ENCODE peak calls at places on chromosomes 16 and 17, in seven cellular contexts. J is hepatocyte; U is foreskin fibroblast; C is G401; O is natural killer cell treated with Interleukin-12 subunit alpha and Interleukin-12 subunit beta and Interleukin-15 and Interleukin-18, amount 100 ng/mL, for 72 hours; N is uterus; M is activated effector memory CD4-positive, alpha-beta T cell treated with anti-CD3 and anti-CD28 coated beads, Interleukin-2, amount 50 U/mL, for 16 hours. E is an unnamed sample.

GRCh38 chr17:64741038-64741641 is 79.0 kb upstream of the SMURF2 start:
- DNase-seq in J (no peak), U (peak; percentile 47), C (peak; percentile 26), O (no peak), N (no peak), M (no peak), E (no peak)

GRCh38 chr16:11665071-11665491 is 3.2 kb upstream of the SNN start:
- DNase-seq in J (no peak), U (no peak), C (no peak), O (no peak), N (no peak), M (peak; percentile 75), E (no peak)

GRCh38 chr17:80693511-80693910 is 148.9 kb downstream of the RPTOR start:
- DNase-seq in J (no peak), U (peak; percentile 38), C (no peak), O (no peak), N (no peak), M (no peak), E (no peak)

GRCh38 chr16:57645691-57646387 is 17.4 kb downstream of the ADGRG1 start:
- DNase-seq in J (no peak), U (peak; percentile 71), C (no peak), O (no peak), N (no peak), M (no peak), E (no peak)

GRCh38 chr17:27653572-27653971 is 22.6 kb downstream of the LGALS9 start:
- DNase-seq in J (no peak), U (no peak), C (no peak), O (no peak), N (no peak), M (no peak), E (no peak)

GRCh38 chr17:10743316-10744009 is 13.6 kb upstream of the TMEM220 start:
- DNase-seq in J (no peak), U (peak; percentile 46), C (no peak), O (no peak), N (no peak), M (no peak), E (no peak)

GRCh38 chr17:53796642-53797041 is 26.1 kb upstream of the KIF2B start:
- DNase-seq in J (no peak), U (no peak), C (no peak), O (no peak), N (no peak), M (no peak), E (no peak)

GRCh38 chr17:418421-418751 is 65.8 kb upstream of the RPH3AL start:
- DNase-seq in J (no peak), U (no peak), C (no peak), O (peak; percentile 69), N (no peak), M (peak; percentile 72), E (no peak)

GRCh38 chr17:50918933-50919296 is 52.8 kb upstream of the TOB1 start:
- DNase-seq in J (peak; percentile 61), U (no peak), C (peak; percentile 42), O (no peak), N (no peak), M (peak; percentile 72), E (no peak)

GRCh38 chr17:48014603-48015037 is 23.0 kb downstream of the COPZ2 start:
- DNase-seq in J (no peak), U (no peak), C (peak; percentile 48), O (no peak), N (no peak), M (no peak), E (no peak)

GRCh38 chr17:48043171-48043570 is 5.0 kb upstream of the NFE2L1 start:
- DNase-seq in J (no peak), U (peak; percentile 57), C (no peak), O (no peak), N (no peak), M (no peak), E (no peak)

GRCh38 chr16:29862383-29862883 is 593 bp downstream of the CDIPT start:
- DNase-seq in J (peak; percentile 52), U (peak; percentile 56), C (peak; percentile 75), O (no peak), N (no peak), M (no peak), E (no peak)

GRCh38 chr16:63617047-63617989 is 1504.5 kb downstream of the CDH11 start:
- DNase-seq in J (no peak), U (no peak), C (no peak), O (no peak), N (no peak), M (no peak), E (no peak)

GRCh38 chr17:17156511-17156910 is 49.6 kb downstream of the PLD6 start:
- DNase-seq in J (no peak), U (peak; percentile 24), C (no peak), O (no peak), N (no peak), M (no peak), E (no peak)

GRCh38 chr16:89409161-89409711 is 81.1 kb downstream of the ANKRD11 start:
- DNase-seq in J (peak; percentile 50), U (peak; percentile 41), C (no peak), O (no peak), N (no peak), M (peak; percentile 88), E (peak; percentile 53)

GRCh38 chr16:24218299-24218698 is 37.8 kb upstream of the CACNG3 start:
- DNase-seq in J (no peak), U (no peak), C (no peak), O (no peak), N (no peak), M (no peak), E (no peak)

GRCh38 chr17:7019406-7019805 is 3.4 kb upstream of the BCL6B start:
- DNase-seq in J (no peak), U (no peak), C (peak; percentile 16), O (no peak), N (peak; percentile 39), M (no peak), E (no peak)

GRCh38 chr17:61250335-61250890 is 149.2 kb upstream of the TBX2 start:
- DNase-seq in J (peak; percentile 34), U (peak; percentile 68), C (no peak), O (no peak), N (no peak), M (no peak), E (no peak)

GRCh38 chr16:79286646-79287423 is 313.7 kb downstream of the MAF start:
- DNase-seq in J (no peak), U (no peak), C (peak; percentile 45), O (no peak), N (peak; percentile 27), M (peak; percentile 76), E (peak; percentile 16)

GRCh38 chr17:75722542-75723095 is 1.4 kb downstream of the ITGB4 start:
- DNase-seq in J (no peak), U (no peak), C (no peak), O (no peak), N (no peak), M (no peak), E (no peak)

GRCh38 chr16:31243734-31244670 is 15.8 kb upstream of the ITGAM start:
- DNase-seq in J (no peak), U (no peak), C (no peak), O (no peak), N (no peak), M (no peak), E (no peak)

GRCh38 chr17:40532520-40533253 is 31.3 kb upstream of the TNS4 start:
- DNase-seq in J (no peak), U (no peak), C (no peak), O (no peak), N (peak; percentile 9), M (peak; percentile 59), E (no peak)

GRCh38 chr17:17713839-17714238 is 32.6 kb downstream of the RAI1 start:
- DNase-seq in J (peak; percentile 58), U (peak; percentile 53), C (peak; percentile 70), O (no peak), N (no peak), M (no peak), E (no peak)

GRCh38 chr17:29021251-29021650 is 15.4 kb upstream of the SEZ6 start:
- DNase-seq in J (no peak), U (no peak), C (no peak), O (no peak), N (no peak), M (no peak), E (no peak)